ENCODE peak calls at places on chromosomes 7 and 10, in six cellular contexts. One of them, this sample, is unnamed.

GRCh38 chr10:131676448-131676847 is 224.4 kb upstream of the PPP2R2D start:
- DNase-seq in psoas muscle: no peak
- DNase-seq in GM06990: no peak
- DNase-seq in fibroblast of lung: no peak
- DNase-seq in cardiac fibroblast: no peak
- DNase-seq in tibial artery: no peak
- DNase-seq in this sample: no peak

GRCh38 chr7:139271718-139272619 is 40.9 kb downstream of the UBN2 start:
- DNase-seq in fibroblast of lung: no peak
- DNase-seq in psoas muscle: no peak
- DNase-seq in tibial artery: no peak
- DNase-seq in cardiac fibroblast: no peak
- DNase-seq in GM06990: no peak
- DNase-seq in this sample: no peak

GRCh38 chr10:124715479-124715878 is 28.7 kb downstream of the FAM53B start:
- DNase-seq in GM06990: no peak
- DNase-seq in cardiac fibroblast: no peak
- DNase-seq in tibial artery: no peak
- DNase-seq in fibroblast of lung: no peak
- DNase-seq in psoas muscle: peak
- DNase-seq in this sample: no peak

GRCh38 chr10:74738985-74739567 is 87.3 kb upstream of the KAT6B start:
- DNase-seq in psoas muscle: no peak
- DNase-seq in GM06990: peak
- DNase-seq in cardiac fibroblast: peak
- DNase-seq in fibroblast of lung: peak
- DNase-seq in tibial artery: no peak
- DNase-seq in this sample: peak

GRCh38 chr7:50974240-50974639 is 191.5 kb upstream of the GRB10 start:
- DNase-seq in tibial artery: no peak
- DNase-seq in fibroblast of lung: no peak
- DNase-seq in GM06990: no peak
- DNase-seq in psoas muscle: no peak
- DNase-seq in cardiac fibroblast: no peak
- DNase-seq in this sample: no peak

GRCh38 chr10:78474743-78475142 is 441.1 kb downstream of the RPS24 start:
- DNase-seq in fibroblast of lung: no peak
- DNase-seq in tibial artery: no peak
- DNase-seq in cardiac fibroblast: no peak
- DNase-seq in GM06990: no peak
- DNase-seq in psoas muscle: no peak
- DNase-seq in this sample: no peak

GRCh38 chr10:122592161-122592560 is 31.6 kb downstream of the DMBT1 start:
- DNase-seq in tibial artery: no peak
- DNase-seq in psoas muscle: no peak
- DNase-seq in GM06990: no peak
- DNase-seq in fibroblast of lung: no peak
- DNase-seq in cardiac fibroblast: no peak
- DNase-seq in this sample: no peak

GRCh38 chr10:70784476-70784875 is 701 bp downstream of the TBATA start:
- DNase-seq in psoas muscle: no peak
- DNase-seq in tibial artery: no peak
- DNase-seq in GM06990: no peak
- DNase-seq in cardiac fibroblast: peak
- DNase-seq in fibroblast of lung: no peak
- DNase-seq in this sample: no peak

GRCh38 chr10:33660329-33660728 is 325.9 kb upstream of the NRP1 start:
- DNase-seq in GM06990: no peak
- DNase-seq in cardiac fibroblast: no peak
- DNase-seq in fibroblast of lung: no peak
- DNase-seq in tibial artery: no peak
- DNase-seq in psoas muscle: no peak
- DNase-seq in this sample: no peak

GRCh38 chr7:149727053-149727452 is 46.3 kb downstream of the ZNF467 start:
- DNase-seq in tibial artery: peak
- DNase-seq in psoas muscle: no peak
- DNase-seq in GM06990: no peak
- DNase-seq in cardiac fibroblast: no peak
- DNase-seq in fibroblast of lung: no peak
- DNase-seq in this sample: no peak

GRCh38 chr10:50501478-50501877 is 122.3 kb downstream of the SGMS1 start:
- DNase-seq in cardiac fibroblast: peak
- DNase-seq in psoas muscle: no peak
- DNase-seq in GM06990: no peak
- DNase-seq in fibroblast of lung: peak
- DNase-seq in tibial artery: no peak
- DNase-seq in this sample: peak

GRCh38 chr10:1050145-1050544 is 1.2 kb upstream of the IDI1 start:
- DNase-seq in GM06990: no peak
- DNase-seq in cardiac fibroblast: peak
- DNase-seq in tibial artery: no peak
- DNase-seq in fibroblast of lung: peak
- DNase-seq in psoas muscle: no peak
- DNase-seq in this sample: no peak

GRCh38 chr7:108266489-108266888 is 136.3 kb upstream of the LAMB4 start:
- DNase-seq in GM06990: no peak
- DNase-seq in psoas muscle: no peak
- DNase-seq in fibroblast of lung: no peak
- DNase-seq in tibial artery: no peak
- DNase-seq in cardiac fibroblast: peak
- DNase-seq in this sample: no peak

GRCh38 chr10:35691522-35692236 is 49.6 kb upstream of the FZD8 start:
- DNase-seq in psoas muscle: no peak
- DNase-seq in fibroblast of lung: no peak
- DNase-seq in GM06990: no peak
- DNase-seq in cardiac fibroblast: no peak
- DNase-seq in tibial artery: no peak
- DNase-seq in this sample: no peak

GRCh38 chr7:97732567-97733275 is 835 bp downstream of the TAC1 start:
- DNase-seq in tibial artery: no peak
- DNase-seq in GM06990: no peak
- DNase-seq in fibroblast of lung: no peak
- DNase-seq in psoas muscle: no peak
- DNase-seq in cardiac fibroblast: no peak
- DNase-seq in this sample: no peak

GRCh38 chr7:512146-512510 is 7.5 kb downstream of the PDGFA start:
- DNase-seq in tibial artery: peak
- DNase-seq in GM06990: no peak
- DNase-seq in psoas muscle: peak
- DNase-seq in cardiac fibroblast: no peak
- DNase-seq in fibroblast of lung: no peak
- DNase-seq in this sample: no peak
- TF ChIP-seq CTCF in tibial artery: no peak
- TF ChIP-seq CTCF in GM06990: no peak
- TF ChIP-seq CTCF in psoas muscle: no peak
- TF ChIP-seq CTCF in cardiac fibroblast: no peak
- TF ChIP-seq CTCF in fibroblast of lung: no peak
- TF ChIP-seq CTCF in this sample: no peak

DNA sequence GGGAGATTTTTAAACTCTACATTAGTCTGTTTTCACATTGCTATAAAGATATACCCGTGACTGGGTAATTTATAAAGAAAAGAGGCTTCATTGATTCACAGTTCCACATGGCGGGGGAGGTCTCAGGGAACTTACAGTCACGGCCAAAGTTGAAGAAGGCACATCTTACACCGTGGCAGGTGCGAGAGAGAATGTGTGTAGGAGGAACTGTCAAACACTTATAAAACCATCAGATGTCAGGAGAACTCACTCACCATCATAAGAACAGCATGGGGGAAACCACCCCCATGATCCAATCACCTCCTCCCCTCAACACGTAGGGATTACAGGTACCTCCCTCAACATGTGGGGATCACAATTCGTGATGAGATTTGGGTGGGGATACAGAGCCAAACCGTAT is 129.5 kb downstream of the FGFR2 start:
- DNase-seq in tibial artery: no peak
- DNase-seq in GM06990: no peak
- DNase-seq in psoas muscle: no peak
- DNase-seq in fibroblast of lung: no peak
- DNase-seq in cardiac fibroblast: no peak
- DNase-seq in this sample: no peak
- H3K4me3 ChIP-seq in tibial artery: no peak
- H3K4me3 ChIP-seq in GM06990: no peak
- H3K4me3 ChIP-seq in psoas muscle: no peak
- H3K4me3 ChIP-seq in fibroblast of lung: no peak
- H3K4me3 ChIP-seq in cardiac fibroblast: no peak
- H3K4me3 ChIP-seq in this sample: no peak

GRCh38 chr10:114432704-114433103 is 28.4 kb upstream of the AFAP1L2 start:
- DNase-seq in cardiac fibroblast: no peak
- DNase-seq in tibial artery: no peak
- DNase-seq in GM06990: no peak
- DNase-seq in psoas muscle: no peak
- DNase-seq in fibroblast of lung: peak
- DNase-seq in this sample: no peak

GRCh38 chr10:114441107-114441506 is 36.8 kb upstream of the AFAP1L2 start:
- DNase-seq in GM06990: no peak
- DNase-seq in tibial artery: no peak
- DNase-seq in cardiac fibroblast: no peak
- DNase-seq in psoas muscle: no peak
- DNase-seq in fibroblast of lung: no peak
- DNase-seq in this sample: no peak

GRCh38 chr10:114436941-114437340 is 32.6 kb upstream of the AFAP1L2 start:
- DNase-seq in cardiac fibroblast: no peak
- DNase-seq in fibroblast of lung: no peak
- DNase-seq in tibial artery: no peak
- DNase-seq in GM06990: no peak
- DNase-seq in psoas muscle: no peak
- DNase-seq in this sample: no peak

GRCh38 chr10:114442115-114442630 is 37.9 kb upstream of the AFAP1L2 start:
- DNase-seq in fibroblast of lung: no peak
- DNase-seq in GM06990: no peak
- DNase-seq in psoas muscle: no peak
- DNase-seq in cardiac fibroblast: no peak
- DNase-seq in tibial artery: no peak
- DNase-seq in this sample: no peak

GRCh38 chr10:114437456-114438292 is 33.4 kb upstream of the AFAP1L2 start:
- DNase-seq in cardiac fibroblast: peak
- DNase-seq in tibial artery: no peak
- DNase-seq in GM06990: no peak
- DNase-seq in fibroblast of lung: peak
- DNase-seq in psoas muscle: no peak
- DNase-seq in this sample: peak
- TF ChIP-seq CTCF in cardiac fibroblast: peak
- TF ChIP-seq CTCF in tibial artery: peak
- TF ChIP-seq CTCF in GM06990: peak
- TF ChIP-seq CTCF in fibroblast of lung: peak
- TF ChIP-seq CTCF in psoas muscle: peak
- TF ChIP-seq CTCF in this sample: peak

GRCh38 chr7:77796109-77796508 is 2.1 kb downstream of the TMEM60 start:
- DNase-seq in fibroblast of lung: no peak
- DNase-seq in GM06990: no peak
- DNase-seq in cardiac fibroblast: no peak
- DNase-seq in tibial artery: no peak
- DNase-seq in psoas muscle: no peak
- DNase-seq in this sample: no peak
- H3K4me3 ChIP-seq in fibroblast of lung: peak
- H3K4me3 ChIP-seq in GM06990: no peak
- H3K4me3 ChIP-seq in cardiac fibroblast: no peak
- H3K4me3 ChIP-seq in tibial artery: no peak
- H3K4me3 ChIP-seq in psoas muscle: peak
- H3K4me3 ChIP-seq in this sample: no peak

GRCh38 chr10:81450651-81451050 is 424.3 kb upstream of the NRG3 start:
- DNase-seq in tibial artery: no peak
- DNase-seq in GM06990: no peak
- DNase-seq in fibroblast of lung: no peak
- DNase-seq in psoas muscle: no peak
- DNase-seq in cardiac fibroblast: no peak
- DNase-seq in this sample: no peak
- TF ChIP-seq CTCF in tibial artery: no peak
- TF ChIP-seq CTCF in GM06990: no peak
- TF ChIP-seq CTCF in fibroblast of lung: no peak
- TF ChIP-seq CTCF in psoas muscle: no peak
- TF ChIP-seq CTCF in cardiac fibroblast: no peak
- TF ChIP-seq CTCF in this sample: no peak

DNA sequence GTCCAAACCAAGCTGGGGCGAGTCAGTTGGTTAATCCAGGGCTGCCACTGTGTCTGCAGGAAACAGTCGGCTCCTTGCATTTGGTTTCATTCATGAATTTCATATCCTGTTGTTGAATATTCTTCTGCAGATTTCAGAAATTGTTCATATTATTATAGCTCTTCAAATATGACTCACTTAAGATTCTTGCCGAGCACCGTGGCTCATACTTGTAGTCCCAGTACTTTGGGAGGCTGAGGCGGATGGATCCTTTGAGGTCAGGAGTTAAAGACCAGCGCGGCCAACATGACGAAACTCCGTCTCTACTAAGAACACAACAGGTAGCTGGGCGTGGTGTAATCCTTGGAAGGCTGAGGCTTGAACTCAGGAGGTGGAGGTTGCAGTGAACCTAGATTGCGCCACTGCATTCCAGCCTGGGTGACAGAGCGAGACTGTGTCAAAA is 24.0 kb downstream of the PFKP start:
- DNase-seq in cardiac fibroblast: peak
- DNase-seq in psoas muscle: no peak
- DNase-seq in fibroblast of lung: peak
- DNase-seq in GM06990: peak
- DNase-seq in tibial artery: peak
- DNase-seq in this sample: peak
- H3K4me3 ChIP-seq in cardiac fibroblast: no peak
- H3K4me3 ChIP-seq in psoas muscle: no peak
- H3K4me3 ChIP-seq in fibroblast of lung: no peak
- H3K4me3 ChIP-seq in GM06990: no peak
- H3K4me3 ChIP-seq in tibial artery: no peak
- H3K4me3 ChIP-seq in this sample: no peak